ENCODE peak calls at places on chromosomes 1 and 21, in four cellular contexts. X, L, Y and V are unnamed samples.

GRCh38 chr1:234927968-234928635 is 200.5 kb downstream of the TOMM20 start:
- DNase-seq in X (no peak), L (no peak), Y (no peak), V (no peak)

GRCh38 chr1:88985033-88985432 is 7.4 kb downstream of the KYAT3 start:
- DNase-seq in X (peak), L (no peak), Y (no peak), V (no peak)

GRCh38 chr1:225774276-225775147 is 3.1 kb upstream of the SRP9 start:
- DNase-seq in X (no peak), L (no peak), Y (no peak), V (no peak)

GRCh38 chr1:167601442-167602380 is 28.3 kb upstream of the RCSD1 start:
- DNase-seq in X (no peak), L (no peak), Y (no peak), V (no peak)

GRCh38 chr21:42716074-42716473 is 62.7 kb downstream of the PDE9A start:
- DNase-seq in X (no peak), L (peak), Y (no peak), V (no peak)

GRCh38 chr1:107198581-107198980 is 57.7 kb downstream of the NTNG1 start:
- DNase-seq in X (peak), L (no peak), Y (no peak), V (no peak)

GRCh38 chr21:41283211-41283818 is 33.3 kb upstream of the FAM3B start:
- DNase-seq in X (peak), L (peak), Y (no peak), V (peak)

GRCh38 chr1:84724128-84724860 is 34.0 kb upstream of the SSX2IP start:
- DNase-seq in X (no peak), L (no peak), Y (peak), V (peak)

GRCh38 chr1:111769517-111770146 is 13.9 kb downstream of the DDX20 start:
- DNase-seq in X (peak), L (peak), Y (no peak), V (peak)

GRCh38 chr1:228149341-228150020 is at the start of gene GJC2:
- DNase-seq in X (no peak), L (no peak), Y (peak), V (no peak)

GRCh38 chr1:236716160-236716559 is 29.9 kb downstream of the ACTN2 start:
- DNase-seq in X (no peak), L (no peak), Y (no peak), V (no peak)

GRCh38 chr1:236451796-236452373 is 57.8 kb downstream of the EDARADD start:
- DNase-seq in X (no peak), L (no peak), Y (no peak), V (peak)

GRCh38 chr1:168509875-168510594 is 33.8 kb downstream of the XCL2 start:
- DNase-seq in X (no peak), L (no peak), Y (no peak), V (no peak)

GRCh38 chr1:84168783-84169182 is 24.7 kb downstream of the PRKACB start:
- DNase-seq in X (no peak), L (no peak), Y (no peak), V (no peak)

GRCh38 chr1:215267495-215267894 is 185.0 kb downstream of the KCNK2 start:
- DNase-seq in X (peak), L (no peak), Y (no peak), V (no peak)

GRCh38 chr1:63073530-63074306 is 248.6 kb upstream of the FOXD3 start:
- DNase-seq in X (no peak), L (no peak), Y (peak), V (no peak)

GRCh38 chr1:35603941-35604340 is 30.8 kb downstream of the TFAP2E start:
- DNase-seq in X (no peak), L (no peak), Y (no peak), V (no peak)

GRCh38 chr1:2326524-2326923 is 64.8 kb downstream of the MORN1 start:
- DNase-seq in X (no peak), L (no peak), Y (no peak), V (no peak)

GRCh38 chr1:108708726-108709660 is 3.7 kb upstream of the FNDC7 start:
- DNase-seq in X (no peak), L (no peak), Y (no peak), V (peak)

GRCh38 chr1:53572061-53572801 is 113.0 kb downstream of the DMRTB1 start:
- DNase-seq in X (peak), L (peak), Y (peak), V (no peak)

GRCh38 chr1:109725510-109725909 is 13.5 kb downstream of the GSTM5 start:
- DNase-seq in X (no peak), L (no peak), Y (no peak), V (no peak)

GRCh38 chr21:33949516-33950424 is 34.2 kb upstream of the ATP5PO start:
- DNase-seq in X (no peak), L (no peak), Y (no peak), V (peak)

GRCh38 chr21:36891692-36892091 is 74.8 kb downstream of the HLCS start:
- DNase-seq in X (no peak), L (no peak), Y (no peak), V (no peak)

GRCh38 chr1:23401313-23401712 is 23.2 kb downstream of the TCEA3 start:
- DNase-seq in X (peak), L (no peak), Y (no peak), V (no peak)

GRCh38 chr1:167208624-167208976 is 12.1 kb upstream of the POU2F1 start:
- DNase-seq in X (no peak), L (no peak), Y (no peak), V (no peak)

GRCh38 chr1:101122452-101123166 is 97.0 kb upstream of the DPH5 start:
- DNase-seq in X (no peak), L (no peak), Y (no peak), V (no peak)

GRCh38 chr1:201261771-201262547 is 21.3 kb upstream of the PKP1 start:
- DNase-seq in X (no peak), L (no peak), Y (no peak), V (no peak)

GRCh38 chr1:47934243-47934805 is 62.9 kb downstream of the TRABD2B start:
- DNase-seq in X (peak), L (peak), Y (no peak), V (no peak)